ENCODE peak calls at places on chromosome 6, in eight cellular contexts. P is left lung; G is right atrium auricular region; I is uterus; R is effector memory CD4-positive, alpha-beta T cell; B is transverse colon; O is esophagus muscularis mucosa; K is IMR-90. Y is an unnamed sample.

GRCh38 chr6:150269130-150269856 is 99.5 kb upstream of the IYD start:
- DNase-seq in P (no peak), G (no peak), I (no peak), R (no peak), B (no peak), O (no peak), K (no peak), Y (no peak)

GRCh38 chr6:158206740-158207451 is 38.7 kb downstream of the GTF2H5 start:
- DNase-seq in P (no peak), G (no peak), I (no peak), R (no peak), B (no peak), O (no peak), K (no peak), Y (no peak)

GRCh38 chr6:119322034-119322433 is 27.5 kb downstream of the MAN1A1 start:
- DNase-seq in P (no peak), G (no peak), I (no peak), R (no peak), B (no peak), O (no peak), K (no peak), Y (no peak)

GRCh38 chr6:87645080-87645479 is 55.1 kb downstream of the ORC3 start:
- DNase-seq in P (no peak), G (no peak), I (no peak), R (no peak), B (no peak), O (no peak), K (no peak), Y (no peak)

GRCh38 chr6:110999634-111000270 is 17.9 kb downstream of the RPF2 start:
- DNase-seq in P (no peak), G (no peak), I (no peak), R (no peak), B (no peak), O (no peak), K (peak; percentile 46), Y (no peak)

GRCh38 chr6:36822506-36823269 is 16.6 kb downstream of the CPNE5 start:
- DNase-seq in P (no peak), G (no peak), I (no peak), R (no peak), B (no peak), O (no peak), K (no peak), Y (no peak)

GRCh38 chr6:134196568-134197301 is 121.2 kb downstream of the SGK1 start:
- DNase-seq in P (no peak), G (no peak), I (no peak), R (no peak), B (no peak), O (peak; percentile 34), K (no peak), Y (no peak)

GRCh38 chr6:119348308-119349040 is 1.1 kb downstream of the MAN1A1 start:
- DNase-seq in P (peak; percentile 58), G (no peak), I (peak; percentile 31), R (peak; percentile 18), B (peak; percentile 48), O (no peak), K (peak; percentile 29), Y (no peak)

GRCh38 chr6:157106487-157106886 is 216.8 kb downstream of the TMEM242 start:
- DNase-seq in P (no peak), G (no peak), I (no peak), R (no peak), B (no peak), O (no peak), K (peak; percentile 78), Y (peak; percentile 74)

GRCh38 chr6:122381494-122382083 is 17.9 kb upstream of the HSF2 start:
- DNase-seq in P (no peak), G (no peak), I (peak; percentile 31), R (peak; percentile 38), B (peak; percentile 49), O (no peak), K (peak; percentile 79), Y (peak; percentile 74)

DNA sequence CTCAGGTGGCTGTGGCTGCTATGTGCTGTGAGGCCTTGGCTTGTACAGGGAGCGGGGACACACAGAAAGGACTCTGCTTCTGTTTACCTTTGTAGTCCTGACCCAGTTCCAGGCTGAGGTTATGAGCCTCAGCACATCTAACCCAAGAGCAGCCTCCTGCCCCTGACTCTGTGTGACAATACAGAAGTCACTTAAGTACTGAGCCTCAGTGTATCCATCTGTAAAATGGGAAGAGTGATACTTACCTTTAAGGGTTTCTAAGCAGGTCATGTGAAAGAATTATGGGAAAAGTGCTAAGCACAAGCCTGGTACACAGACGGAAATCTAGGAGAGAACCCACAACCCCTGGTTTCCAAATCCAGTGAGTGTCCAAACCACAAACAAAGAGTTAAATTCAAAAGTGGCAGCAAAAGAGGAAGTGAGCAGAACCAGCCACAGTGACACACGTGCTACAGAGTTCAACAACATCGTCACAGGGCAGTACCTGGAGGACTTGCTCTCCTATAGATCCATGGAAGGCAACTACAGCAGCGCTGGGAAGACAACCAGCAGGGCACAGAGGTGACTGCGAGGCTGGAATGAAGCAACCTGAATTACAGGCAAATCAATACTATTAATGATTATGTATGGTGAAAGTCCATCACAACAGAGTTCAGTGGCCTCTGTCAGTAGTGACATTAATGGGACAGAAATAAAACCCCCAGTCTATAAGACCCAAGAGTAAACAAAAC is 12.5 kb downstream of the TRIM26 start:
- DNase-seq in P (no peak), G (no peak), I (no peak), R (no peak), B (no peak), O (no peak), K (no peak), Y (no peak)
- H3K36me3 ChIP-seq in P (no peaks in the 10 kb centered on the region), G (peaks cover 48% of the 10 kb centered on the region), I (no peaks in the 10 kb centered on the region), R (peaks cover 60% of the 10 kb centered on the region), B (peaks cover 28% of the 10 kb centered on the region), O (peaks cover 53% of the 10 kb centered on the region), K (peaks cover 36% of the 10 kb centered on the region), Y (peaks cover 24% of the 10 kb centered on the region)

DNA sequence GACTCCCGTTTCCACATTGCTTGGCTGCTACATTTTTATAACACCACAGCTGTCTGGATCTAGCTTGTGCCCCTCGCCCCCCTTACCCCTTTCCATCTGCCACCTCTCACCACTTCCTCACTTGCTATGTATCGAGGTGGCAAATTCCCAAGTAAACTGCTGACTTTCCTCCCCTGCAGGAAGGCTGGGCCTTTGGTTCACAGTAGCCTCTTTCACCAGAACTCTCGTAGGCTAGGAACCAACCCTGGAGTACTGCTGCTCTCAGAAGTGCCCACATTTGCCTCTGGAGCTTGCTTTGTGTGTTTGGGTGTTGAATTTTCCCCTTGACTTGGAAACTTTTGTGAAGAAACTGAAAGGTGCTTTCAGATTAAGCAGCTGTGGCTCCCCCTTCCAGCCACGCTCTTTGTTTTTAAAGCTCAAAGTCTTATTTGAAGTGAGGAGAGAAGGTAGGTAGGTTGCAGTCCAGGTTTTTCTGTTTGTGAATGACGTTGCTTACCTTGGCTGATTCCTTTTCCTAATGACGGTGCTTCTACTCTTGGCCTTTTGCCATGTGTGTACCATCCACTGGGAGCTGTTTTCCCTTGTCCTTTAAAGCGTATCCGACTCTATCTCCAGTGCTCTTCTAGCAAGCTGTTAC is 90.4 kb downstream of the CARMIL1 start:
- DNase-seq in P (no peak), G (no peak), I (no peak), R (no peak), B (peak; percentile 40), O (peak; percentile 80), K (no peak), Y (no peak)
- H3K4me3 ChIP-seq in P (no peak overlapping the region), G (no peak overlapping the region), I (no peak overlapping the region), R (peak overlapping the region; percentile 26), B (no peak overlapping the region), O (no peak overlapping the region), K (no peak overlapping the region), Y (no peak overlapping the region)

GRCh38 chr6:30589754-30590358 is 18.6 kb downstream of the ABCF1 start:
- DNase-seq in P (no peak), G (no peak), I (no peak), R (no peak), B (no peak), O (no peak), K (no peak), Y (no peak)
- H3K36me3 ChIP-seq in P (peaks cover 9% of the 10 kb centered on the region), G (peaks cover 72% of the 10 kb centered on the region), I (no peaks in the 10 kb centered on the region), R (peaks cover 69% of the 10 kb centered on the region), B (peaks cover 48% of the 10 kb centered on the region), O (peaks cover 98% of the 10 kb centered on the region), K (peaks cover 64% of the 10 kb centered on the region), Y (peaks cover 69% of the 10 kb centered on the region)

DNA sequence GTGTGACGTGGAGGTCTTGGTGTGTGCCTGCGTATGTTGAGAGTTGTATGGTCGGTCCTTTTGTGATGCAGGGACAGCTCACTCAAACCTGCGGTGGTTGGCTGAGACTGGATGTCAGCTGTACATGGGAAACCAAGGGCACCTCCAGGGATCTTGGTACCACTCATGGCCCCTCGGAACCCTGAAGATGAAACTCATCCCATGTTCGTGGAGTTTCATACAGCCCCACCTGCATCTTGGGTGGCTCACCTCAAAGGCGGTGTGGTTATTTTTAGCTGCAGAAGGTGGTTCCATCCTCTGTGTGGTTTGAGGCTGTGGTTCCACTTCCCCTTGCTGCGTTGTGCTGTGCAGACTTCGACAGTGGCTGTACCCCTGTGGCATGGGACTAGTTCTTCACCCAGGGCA is 52.6 kb upstream of the SLC22A1 start:
- DNase-seq in P (no peak), G (no peak), I (no peak), R (peak; percentile 3), B (peak; percentile 44), O (no peak), K (no peak), Y (no peak)
- H3K4me3 ChIP-seq in P (no peak overlapping the region), G (no peak overlapping the region), I (no peak overlapping the region), R (no peak overlapping the region), B (no peak overlapping the region), O (no peak overlapping the region), K (no peak overlapping the region), Y (no peak overlapping the region)

GRCh38 chr6:52260634-52261033 is 16.3 kb upstream of the IL17F start:
- DNase-seq in P (no peak), G (no peak), I (no peak), R (no peak), B (no peak), O (no peak), K (no peak), Y (no peak)

GRCh38 chr6:52262620-52263344 is 18.5 kb upstream of the IL17F start:
- DNase-seq in P (no peak), G (no peak), I (no peak), R (no peak), B (no peak), O (no peak), K (no peak), Y (no peak)

GRCh38 chr6:52255434-52255833 is 11.1 kb upstream of the IL17F start:
- DNase-seq in P (no peak), G (no peak), I (no peak), R (no peak), B (no peak), O (no peak), K (no peak), Y (no peak)

GRCh38 chr6:52263709-52264320 is 19.5 kb upstream of the IL17F start:
- DNase-seq in P (peak; percentile 55), G (peak; percentile 63), I (peak; percentile 58), R (peak; percentile 48), B (peak; percentile 58), O (no peak), K (peak; percentile 74), Y (peak; percentile 47)

DNA sequence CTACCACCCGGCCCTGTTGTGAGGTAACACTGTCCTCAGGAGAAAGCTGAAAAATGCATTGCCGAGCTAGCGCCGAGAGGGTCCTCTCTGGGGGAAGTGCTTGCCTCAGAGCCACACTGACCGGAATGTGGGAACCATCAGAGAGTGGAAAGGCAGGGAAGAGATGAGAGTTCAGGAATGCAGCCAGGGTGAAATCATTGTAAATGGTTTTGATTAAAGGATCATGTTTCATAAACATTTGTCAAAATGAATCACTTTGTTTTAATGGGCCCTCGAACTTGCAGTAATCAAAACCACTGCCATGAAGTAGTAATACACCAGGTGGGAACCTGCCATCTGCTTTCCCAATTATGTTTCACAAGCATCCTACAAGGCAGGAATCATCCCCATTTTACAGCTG is 16.9 kb upstream of the IL17F start:
- DNase-seq in P (no peak), G (no peak), I (no peak), R (no peak), B (no peak), O (no peak), K (peak; percentile 87), Y (peak; percentile 10)
- H3K36me3 ChIP-seq in P (no peaks in the 10 kb centered on the region), G (peaks cover 24% of the 10 kb centered on the region), I (no peaks in the 10 kb centered on the region), R (peaks cover 20% of the 10 kb centered on the region), B (peaks cover under 1% of the 10 kb centered on the region), O (peaks cover 29% of the 10 kb centered on the region), K (peaks cover 8% of the 10 kb centered on the region), Y (peaks cover 8% of the 10 kb centered on the region)

Y was measured in brain microvascular endothelial cell.